ENCODE peak calls at places on chromosomes 1 and 21, in nine cellular contexts. I, Q, S, L, H, A, P, X and J are unnamed samples.

GRCh38 chr1:37035014-37035686 is 835 bp upstream of the GRIK3 start:
- DNase-seq in S (no peak), Q (no peak), A (no peak), X (no peak), I (no peak), P (no peak), L (no peak), H (no peak), J (no peak)

GRCh38 chr1:152037920-152038658 is 1.3 kb upstream of the S100A11 start:
- DNase-seq in P (peak; percentile 98), S (no peak), X (no peak), A (peak; percentile 52), I (no peak), L (no peak), H (no peak), Q (no peak), J (no peak)

GRCh38 chr1:92990828-92991227 is 29.6 kb upstream of the DIPK1A start:
- DNase-seq in P (peak; percentile 28), L (no peak), S (no peak), Q (no peak), X (no peak), H (no peak), I (no peak), A (no peak), J (no peak)

GRCh38 chr1:156802421-156802820 is 14.2 kb downstream of the SH2D2A start:
- DNase-seq in L (no peak), S (no peak), I (no peak), H (no peak), A (no peak), P (no peak), Q (no peak), X (no peak), J (no peak)

GRCh38 chr1:198560093-198560638 is 19.7 kb upstream of the ATP6V1G3 start:
- DNase-seq in A (peak; percentile 11), X (no peak), S (no peak), H (no peak), L (no peak), P (no peak), Q (no peak), I (no peak), J (peak; percentile 27)

GRCh38 chr1:28864695-28865094 is 49.7 kb upstream of the EPB41 start:
- DNase-seq in P (no peak), X (no peak), L (no peak), Q (no peak), I (no peak), H (no peak), S (no peak), A (no peak), J (no peak)

GRCh38 chr1:231927431-231927830 is 300.8 kb downstream of the DISC1 start:
- DNase-seq in Q (no peak), A (no peak), X (no peak), S (no peak), H (no peak), P (no peak), L (no peak), I (no peak), J (no peak)

GRCh38 chr1:17001760-17002523 is 9.8 kb downstream of the ATP13A2 start:
- DNase-seq in A (no peak), P (no peak), H (no peak), I (no peak), L (no peak), S (no peak), Q (no peak), X (no peak), J (no peak)

GRCh38 chr1:222182641-222183040 is 365.3 kb downstream of the HHIPL2 start:
- DNase-seq in H (no peak), I (no peak), X (no peak), S (no peak), Q (no peak), P (no peak), A (peak; percentile 44), L (peak; percentile 69), J (peak; percentile 67)

GRCh38 chr21:17045214-17045835 is 467.5 kb upstream of the CXADR start:
- DNase-seq in I (no peak), X (no peak), S (no peak), L (peak; percentile 15), P (peak; percentile 17), H (no peak), A (peak; percentile 33), Q (no peak), J (peak; percentile 60)

GRCh38 chr1:43957407-43958040 is 10.8 kb downstream of the IPO13 start:
- DNase-seq in P (no peak), H (no peak), X (no peak), I (no peak), L (no peak), Q (no peak), S (no peak), A (peak; percentile 78), J (no peak)

GRCh38 chr1:222749927-222750326 is 12.9 kb downstream of the FAM177B start:
- DNase-seq in X (no peak), I (no peak), A (no peak), H (no peak), S (no peak), L (no peak), P (no peak), Q (no peak), J (no peak)

GRCh38 chr1:217482356-217483102 is 148.4 kb downstream of the GPATCH2 start:
- DNase-seq in X (no peak), Q (no peak), L (peak; percentile 93), P (peak; percentile 35), A (peak; percentile 80), I (no peak), S (no peak), H (no peak), J (peak; percentile 82)

GRCh38 chr1:913491-914252 is 10.1 kb upstream of the SAMD11 start:
- DNase-seq in A (no peak), L (no peak), X (peak; percentile 12), Q (peak; percentile 70), H (no peak), S (peak; percentile 61), P (no peak), I (peak; percentile 19), J (no peak)

GRCh38 chr1:175673236-175674150 is 69.9 kb downstream of the TNR start:
- DNase-seq in S (no peak), L (no peak), X (no peak), I (no peak), P (no peak), A (peak; percentile 37), H (no peak), Q (no peak), J (no peak)

GRCh38 chr1:60904079-60904852 is 178.1 kb upstream of the NFIA start:
- DNase-seq in X (no peak), L (no peak), I (no peak), A (no peak), H (peak; percentile 72), Q (no peak), S (no peak), P (no peak), J (peak; percentile 64)

DNA sequence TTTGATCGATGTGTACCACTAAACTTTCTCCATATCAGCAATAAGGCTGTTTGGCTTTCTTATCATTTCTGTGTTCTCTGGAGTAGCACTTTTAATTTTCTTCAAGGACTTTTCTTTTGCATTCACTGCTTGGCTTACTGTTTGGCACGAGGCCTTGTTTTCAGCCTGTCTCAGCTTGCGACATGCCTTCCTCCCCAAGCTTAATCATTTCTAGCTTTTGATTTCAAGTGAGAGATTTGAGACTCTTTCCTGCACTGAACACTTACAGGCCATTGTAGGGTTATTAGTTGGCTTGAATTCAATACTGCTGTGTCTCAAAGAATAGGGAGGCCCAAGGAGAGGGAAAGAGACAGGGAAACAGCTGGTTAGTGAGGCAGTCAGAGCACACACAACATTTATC is 120.6 kb upstream of the KCND3 start:
- DNase-seq in X (peak; percentile 41), H (no peak), S (no peak), A (peak; percentile 52), L (no peak), I (no peak), Q (peak; percentile 51), P (no peak), J (no peak)
- TF ChIP-seq CTCF in X (no peak), H (no peak), S (no peak), A (no peak), L (no peak), I (no peak), Q (no peak), P (no peak), J (no peak)

DNA sequence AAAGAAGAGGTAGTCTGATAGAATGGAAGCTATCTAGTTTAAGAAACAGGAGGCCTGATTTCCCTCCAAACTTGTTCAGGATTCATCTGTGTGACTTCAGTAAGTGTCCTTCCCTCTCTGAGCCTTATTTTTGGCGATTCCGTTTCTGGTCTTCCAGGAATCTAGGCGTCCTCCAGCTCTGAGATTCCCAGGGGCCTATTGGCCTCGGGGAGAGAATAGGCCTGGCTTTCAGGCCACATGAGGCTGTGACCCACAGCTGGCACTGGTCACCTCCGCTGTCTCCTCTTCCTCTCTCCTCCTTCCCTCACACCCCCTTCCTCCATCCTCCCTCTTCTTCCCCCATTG is 95.0 kb downstream of the FOXD2 start:
- DNase-seq in P (no peak), I (no peak), X (no peak), H (no peak), S (no peak), A (no peak), L (no peak), Q (no peak), J (peak; percentile 10)
- H3K4me3 ChIP-seq in P (peak overlapping the region; percentile 27), I (no peak overlapping the region), X (peak overlapping the region; percentile 24), H (peak overlapping the region; percentile 65), S (peak overlapping the region; percentile 53), A (peak overlapping the region; percentile 20), L (peak overlapping the region; percentile 45), Q (peak overlapping the region; percentile 44), J (peak overlapping the region; percentile 44)

DNA sequence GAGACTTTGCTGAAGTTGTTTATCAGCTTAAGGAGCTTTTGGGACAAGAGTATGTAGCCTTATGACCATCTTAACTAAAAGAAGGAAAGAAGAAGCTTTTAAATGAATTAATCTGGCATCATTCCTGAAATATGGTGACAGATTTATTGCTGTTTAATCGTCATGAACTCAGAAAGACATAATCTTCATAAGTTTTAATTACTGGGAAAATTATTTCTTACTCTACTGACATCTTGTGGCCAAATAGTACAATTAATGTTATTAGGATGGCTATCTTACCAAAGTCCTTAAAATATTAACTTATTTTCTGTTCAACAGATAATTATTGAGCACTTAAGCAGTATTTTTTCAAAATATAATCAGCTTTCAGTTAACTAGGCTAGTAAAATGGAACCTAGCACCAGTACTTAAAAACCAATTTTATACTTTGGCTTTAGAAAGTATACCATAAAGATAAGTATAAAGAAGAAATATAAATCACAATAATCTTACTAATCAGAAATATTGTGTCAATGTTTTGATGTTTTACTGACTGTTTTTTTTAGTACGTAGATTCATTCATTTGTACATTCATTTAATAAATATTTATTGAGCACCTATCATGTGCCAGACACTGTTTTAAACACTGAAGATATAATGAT is 34.7 kb upstream of the GPR25 start:
- DNase-seq in Q (no peak), H (no peak), S (no peak), I (no peak), A (peak; percentile 27), X (no peak), P (peak; percentile 58), L (peak; percentile 41), J (peak; percentile 12)
- TF ChIP-seq CTCF in Q (no peak), H (peak; percentile 65), S (no peak), I (peak; percentile 28), A (no peak), X (peak; percentile 30), P (peak; percentile 66), L (peak; percentile 50), J (no peak)

DNA sequence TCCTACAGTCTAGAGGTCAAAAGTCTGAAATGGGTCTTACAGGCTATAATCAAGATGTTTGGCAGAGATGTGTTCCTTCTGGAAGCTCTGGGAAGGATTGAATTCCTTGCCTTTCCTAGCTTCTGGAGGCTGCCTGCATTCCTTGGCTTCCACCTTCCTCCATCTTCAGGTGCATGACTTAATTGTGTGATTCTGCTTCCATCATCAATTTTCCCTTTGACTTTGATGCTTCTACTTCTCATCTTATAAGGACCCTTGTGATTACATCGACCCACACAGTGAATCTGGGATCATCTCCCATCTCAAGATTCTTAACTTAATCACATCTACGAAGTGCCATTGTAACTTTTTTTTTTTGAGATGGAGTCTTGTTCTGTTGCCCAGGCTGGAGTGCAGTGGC is 111.4 kb downstream of the UCK2 start:
- DNase-seq in H (no peak), X (no peak), L (no peak), A (no peak), S (no peak), I (no peak), Q (no peak), P (no peak), J (no peak)
- H3K4me3 ChIP-seq in H (no peak overlapping the region), X (no peak overlapping the region), L (no peak overlapping the region), A (no peak overlapping the region), S (no peak overlapping the region), I (no peak overlapping the region), Q (no peak overlapping the region), P (no peak overlapping the region), J (no peak overlapping the region)